ENCODE peak calls at places on chromosomes 6 and 20, in eight cellular contexts. One of them, this sample, is unnamed.

GRCh38 chr6:134437376-134437775 is 119.5 kb upstream of the SGK1 start:
- DNase-seq in kidney epithelial cell: no peak
- DNase-seq in ovary: no peak
- DNase-seq in uterus: no peak
- DNase-seq in A673: peak; percentile 22
- DNase-seq in astrocyte: peak; percentile 40
- DNase-seq in upper lobe of right lung: no peak
- DNase-seq in small intestine: peak; percentile 4
- DNase-seq in this sample: no peak

GRCh38 chr6:227074-227782 is 65.1 kb upstream of the DUSP22 start:
- DNase-seq in astrocyte: no peak
- DNase-seq in uterus: no peak
- DNase-seq in ovary: no peak
- DNase-seq in A673: no peak
- DNase-seq in upper lobe of right lung: peak; percentile 60
- DNase-seq in kidney epithelial cell: no peak
- DNase-seq in small intestine: no peak
- DNase-seq in this sample: no peak

GRCh38 chr6:158229823-158230222 is 61.7 kb downstream of the GTF2H5 start:
- DNase-seq in small intestine: no peak
- DNase-seq in kidney epithelial cell: no peak
- DNase-seq in A673: no peak
- DNase-seq in ovary: no peak
- DNase-seq in astrocyte: no peak
- DNase-seq in upper lobe of right lung: no peak
- DNase-seq in uterus: no peak
- DNase-seq in this sample: no peak

GRCh38 chr6:12296255-12296573 is 6.1 kb downstream of the EDN1 start:
- DNase-seq in kidney epithelial cell: no peak
- DNase-seq in upper lobe of right lung: no peak
- DNase-seq in ovary: no peak
- DNase-seq in small intestine: peak; percentile 91
- DNase-seq in uterus: no peak
- DNase-seq in astrocyte: peak; percentile 84
- DNase-seq in A673: no peak
- DNase-seq in this sample: no peak

GRCh38 chr6:78911218-78911617 is 43.9 kb downstream of the IRAK1BP1 start:
- DNase-seq in small intestine: no peak
- DNase-seq in kidney epithelial cell: no peak
- DNase-seq in A673: no peak
- DNase-seq in ovary: no peak
- DNase-seq in upper lobe of right lung: no peak
- DNase-seq in uterus: no peak
- DNase-seq in astrocyte: no peak
- DNase-seq in this sample: no peak

GRCh38 chr20:34023937-34024732 is 30.4 kb downstream of the RALY start:
- DNase-seq in ovary: no peak
- DNase-seq in A673: no peak
- DNase-seq in small intestine: no peak
- DNase-seq in upper lobe of right lung: no peak
- DNase-seq in uterus: no peak
- DNase-seq in kidney epithelial cell: peak; percentile 7
- DNase-seq in astrocyte: no peak
- DNase-seq in this sample: peak; percentile 94

GRCh38 chr6:136235233-136235564 is 14.9 kb downstream of the MTFR2 start:
- DNase-seq in A673: no peak
- DNase-seq in kidney epithelial cell: peak; percentile 69
- DNase-seq in ovary: no peak
- DNase-seq in upper lobe of right lung: no peak
- DNase-seq in uterus: no peak
- DNase-seq in small intestine: no peak
- DNase-seq in astrocyte: peak; percentile 62
- DNase-seq in this sample: no peak

GRCh38 chr20:5969348-5969935 is 19.0 kb downstream of the MCM8 start:
- DNase-seq in A673: peak; percentile 67
- DNase-seq in upper lobe of right lung: no peak
- DNase-seq in astrocyte: no peak
- DNase-seq in small intestine: no peak
- DNase-seq in kidney epithelial cell: no peak
- DNase-seq in ovary: no peak
- DNase-seq in uterus: no peak
- DNase-seq in this sample: no peak

GRCh38 chr20:50588034-50588736 is 78.0 kb downstream of the PTPN1 start:
- DNase-seq in A673: peak; percentile 78
- DNase-seq in astrocyte: no peak
- DNase-seq in upper lobe of right lung: peak; percentile 91
- DNase-seq in kidney epithelial cell: no peak
- DNase-seq in ovary: peak; percentile 67
- DNase-seq in small intestine: peak; percentile 55
- DNase-seq in uterus: peak; percentile 67
- DNase-seq in this sample: peak; percentile 80

GRCh38 chr20:36318166-36318565 is 12.0 kb downstream of the DLGAP4 start:
- DNase-seq in uterus: no peak
- DNase-seq in astrocyte: no peak
- DNase-seq in upper lobe of right lung: peak; percentile 34
- DNase-seq in kidney epithelial cell: no peak
- DNase-seq in small intestine: no peak
- DNase-seq in A673: no peak
- DNase-seq in ovary: no peak
- DNase-seq in this sample: no peak

DNA sequence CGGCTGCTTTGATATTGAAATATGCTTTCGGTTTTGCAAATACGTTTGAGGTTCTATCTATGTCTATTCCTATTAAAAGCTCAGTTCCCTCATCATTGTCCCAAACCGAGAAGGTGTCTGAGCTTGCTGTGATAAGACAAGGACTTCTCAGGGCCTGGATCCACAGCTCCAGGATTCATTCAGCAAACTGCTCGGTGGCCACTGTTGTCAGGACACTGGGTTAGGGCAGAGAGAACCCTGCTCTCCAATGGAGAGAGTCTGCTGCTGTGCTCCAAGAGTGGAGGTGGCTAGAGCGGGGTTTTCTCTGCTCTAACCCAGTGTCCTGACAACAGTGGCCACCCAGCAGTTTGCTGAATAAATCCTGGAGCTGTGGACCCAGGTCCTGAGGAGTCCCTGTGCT is 198.5 kb downstream of the CDH4 start:
- DNase-seq in astrocyte: no peak
- DNase-seq in ovary: no peak
- DNase-seq in A673: no peak
- DNase-seq in uterus: no peak
- DNase-seq in small intestine: no peak
- DNase-seq in kidney epithelial cell: no peak
- DNase-seq in upper lobe of right lung: no peak
- DNase-seq in this sample: no peak
- H3K27me3 ChIP-seq in astrocyte: no peaks in the 10 kb centered on the region
- H3K27me3 ChIP-seq in ovary: no peaks in the 10 kb centered on the region
- H3K27me3 ChIP-seq in A673: no peaks in the 10 kb centered on the region
- H3K27me3 ChIP-seq in uterus: no peaks in the 10 kb centered on the region
- H3K27me3 ChIP-seq in small intestine: no peaks in the 10 kb centered on the region
- H3K27me3 ChIP-seq in kidney epithelial cell: no peaks in the 10 kb centered on the region
- H3K27me3 ChIP-seq in upper lobe of right lung: peaks cover 11% of the 10 kb centered on the region
- H3K27me3 ChIP-seq in this sample: peaks cover 2% of the 10 kb centered on the region

DNA sequence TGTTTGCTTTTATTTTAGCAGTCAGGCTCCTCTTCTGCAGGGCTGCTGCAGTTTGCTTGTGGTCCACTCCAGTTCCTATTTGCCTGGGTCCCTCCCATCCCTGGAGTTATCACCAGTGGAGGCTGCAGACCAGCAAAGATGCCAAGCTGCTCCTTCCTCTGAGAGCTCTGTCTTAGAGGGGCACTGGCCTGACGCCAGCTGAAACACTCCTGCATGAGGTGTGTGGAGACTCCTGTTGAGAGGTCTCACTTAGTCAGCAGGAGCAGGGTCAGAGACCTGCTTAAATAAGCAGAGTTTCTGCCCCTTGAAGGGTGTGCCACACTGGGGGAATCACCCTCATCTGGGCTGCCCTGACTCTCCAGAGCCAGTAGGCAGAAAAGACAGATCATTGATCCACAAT is 16.2 kb upstream of the WFDC8 start:
- DNase-seq in kidney epithelial cell: no peak
- DNase-seq in ovary: no peak
- DNase-seq in upper lobe of right lung: no peak
- DNase-seq in uterus: no peak
- DNase-seq in astrocyte: no peak
- DNase-seq in small intestine: no peak
- DNase-seq in A673: no peak
- DNase-seq in this sample: no peak
- H3K27me3 ChIP-seq in kidney epithelial cell: peaks cover 3% of the 10 kb centered on the region
- H3K27me3 ChIP-seq in ovary: no peaks in the 10 kb centered on the region
- H3K27me3 ChIP-seq in upper lobe of right lung: no peaks in the 10 kb centered on the region
- H3K27me3 ChIP-seq in uterus: no peaks in the 10 kb centered on the region
- H3K27me3 ChIP-seq in astrocyte: no peaks in the 10 kb centered on the region
- H3K27me3 ChIP-seq in small intestine: no peaks in the 10 kb centered on the region
- H3K27me3 ChIP-seq in A673: peaks cover 29% of the 10 kb centered on the region
- H3K27me3 ChIP-seq in this sample: peaks cover 6% of the 10 kb centered on the region

GRCh38 chr6:28736121-28736520 is 187.7 kb downstream of the TRIM27 start:
- DNase-seq in uterus: no peak
- DNase-seq in upper lobe of right lung: no peak
- DNase-seq in ovary: no peak
- DNase-seq in kidney epithelial cell: no peak
- DNase-seq in small intestine: no peak
- DNase-seq in A673: no peak
- DNase-seq in astrocyte: no peak
- DNase-seq in this sample: no peak

GRCh38 chr6:28727559-28728211 is 196.1 kb downstream of the TRIM27 start:
- DNase-seq in astrocyte: no peak
- DNase-seq in ovary: no peak
- DNase-seq in kidney epithelial cell: no peak
- DNase-seq in upper lobe of right lung: no peak
- DNase-seq in uterus: no peak
- DNase-seq in A673: no peak
- DNase-seq in small intestine: no peak
- DNase-seq in this sample: no peak

GRCh38 chr6:28729501-28730402 is 194.0 kb downstream of the TRIM27 start:
- DNase-seq in astrocyte: no peak
- DNase-seq in ovary: no peak
- DNase-seq in kidney epithelial cell: no peak
- DNase-seq in upper lobe of right lung: no peak
- DNase-seq in A673: peak; percentile 49
- DNase-seq in small intestine: no peak
- DNase-seq in uterus: no peak
- DNase-seq in this sample: no peak

GRCh38 chr6:28734443-28734959 is 189.3 kb downstream of the TRIM27 start:
- DNase-seq in kidney epithelial cell: no peak
- DNase-seq in uterus: no peak
- DNase-seq in small intestine: no peak
- DNase-seq in upper lobe of right lung: no peak
- DNase-seq in astrocyte: no peak
- DNase-seq in ovary: no peak
- DNase-seq in A673: no peak
- DNase-seq in this sample: no peak

GRCh38 chr6:28732052-28732451 is 191.7 kb downstream of the TRIM27 start:
- DNase-seq in kidney epithelial cell: no peak
- DNase-seq in small intestine: no peak
- DNase-seq in astrocyte: no peak
- DNase-seq in uterus: no peak
- DNase-seq in upper lobe of right lung: no peak
- DNase-seq in A673: no peak
- DNase-seq in ovary: no peak
- DNase-seq in this sample: no peak
- H3K27me3 ChIP-seq in kidney epithelial cell: peaks cover 42% of the 10 kb centered on the region
- H3K27me3 ChIP-seq in small intestine: no peaks in the 10 kb centered on the region
- H3K27me3 ChIP-seq in astrocyte: peaks cover 32% of the 10 kb centered on the region
- H3K27me3 ChIP-seq in uterus: no peaks in the 10 kb centered on the region
- H3K27me3 ChIP-seq in upper lobe of right lung: peaks cover 41% of the 10 kb centered on the region
- H3K27me3 ChIP-seq in A673: peaks cover 15% of the 10 kb centered on the region
- H3K27me3 ChIP-seq in ovary: no peaks in the 10 kb centered on the region
- H3K27me3 ChIP-seq in this sample: no peaks in the 10 kb centered on the region

DNA sequence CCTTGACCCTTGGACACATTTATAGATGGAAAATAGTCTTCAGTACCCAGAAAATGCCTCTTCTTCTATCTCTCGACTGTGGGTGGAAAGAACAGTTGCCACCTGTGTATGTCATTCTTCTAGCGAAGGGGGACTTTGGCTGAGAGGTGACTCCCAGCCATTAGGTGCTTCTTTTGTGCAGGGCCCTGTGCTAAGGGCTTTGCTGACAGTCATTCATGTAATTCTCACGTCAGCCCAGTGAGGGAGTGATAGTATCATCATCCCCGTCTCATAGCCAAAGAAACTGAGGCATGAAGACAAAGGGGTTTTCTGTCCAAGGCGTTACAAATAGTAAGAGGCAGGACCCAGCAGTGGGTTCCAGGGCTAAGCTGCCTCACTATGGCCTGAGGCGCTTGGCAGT is 160.8 kb downstream of the SCML4 start:
- DNase-seq in astrocyte: no peak
- DNase-seq in kidney epithelial cell: no peak
- DNase-seq in small intestine: no peak
- DNase-seq in ovary: no peak
- DNase-seq in uterus: no peak
- DNase-seq in A673: no peak
- DNase-seq in upper lobe of right lung: no peak
- DNase-seq in this sample: peak; percentile 44
- H3K27me3 ChIP-seq in astrocyte: no peaks in the 10 kb centered on the region
- H3K27me3 ChIP-seq in kidney epithelial cell: peaks cover 2% of the 10 kb centered on the region
- H3K27me3 ChIP-seq in small intestine: no peaks in the 10 kb centered on the region
- H3K27me3 ChIP-seq in ovary: no peaks in the 10 kb centered on the region
- H3K27me3 ChIP-seq in uterus: no peaks in the 10 kb centered on the region
- H3K27me3 ChIP-seq in A673: no peaks in the 10 kb centered on the region
- H3K27me3 ChIP-seq in upper lobe of right lung: no peaks in the 10 kb centered on the region
- H3K27me3 ChIP-seq in this sample: no peaks in the 10 kb centered on the region

GRCh38 chr6:3663811-3664210 is 87.7 kb downstream of the PXDC1 start:
- DNase-seq in uterus: no peak
- DNase-seq in astrocyte: no peak
- DNase-seq in ovary: no peak
- DNase-seq in upper lobe of right lung: no peak
- DNase-seq in kidney epithelial cell: no peak
- DNase-seq in A673: no peak
- DNase-seq in small intestine: no peak
- DNase-seq in this sample: no peak

GRCh38 chr6:3663081-3663480 is 88.4 kb downstream of the PXDC1 start:
- DNase-seq in kidney epithelial cell: no peak
- DNase-seq in small intestine: no peak
- DNase-seq in ovary: no peak
- DNase-seq in uterus: no peak
- DNase-seq in astrocyte: no peak
- DNase-seq in upper lobe of right lung: no peak
- DNase-seq in A673: no peak
- DNase-seq in this sample: no peak

GRCh38 chr6:3661390-3661789 is 90.1 kb downstream of the PXDC1 start:
- DNase-seq in ovary: no peak
- DNase-seq in small intestine: no peak
- DNase-seq in astrocyte: no peak
- DNase-seq in upper lobe of right lung: no peak
- DNase-seq in A673: no peak
- DNase-seq in uterus: no peak
- DNase-seq in kidney epithelial cell: no peak
- DNase-seq in this sample: no peak

GRCh38 chr6:3659748-3660147 is 91.8 kb downstream of the PXDC1 start:
- DNase-seq in A673: no peak
- DNase-seq in ovary: no peak
- DNase-seq in small intestine: no peak
- DNase-seq in uterus: no peak
- DNase-seq in kidney epithelial cell: no peak
- DNase-seq in astrocyte: no peak
- DNase-seq in upper lobe of right lung: no peak
- DNase-seq in this sample: no peak

GRCh38 chr6:3660473-3660872 is 91.0 kb downstream of the PXDC1 start:
- DNase-seq in A673: no peak
- DNase-seq in upper lobe of right lung: no peak
- DNase-seq in uterus: no peak
- DNase-seq in astrocyte: no peak
- DNase-seq in kidney epithelial cell: no peak
- DNase-seq in small intestine: no peak
- DNase-seq in ovary: no peak
- DNase-seq in this sample: no peak
- H3K27me3 ChIP-seq in A673: no peaks in the 10 kb centered on the region
- H3K27me3 ChIP-seq in upper lobe of right lung: no peaks in the 10 kb centered on the region
- H3K27me3 ChIP-seq in uterus: no peaks in the 10 kb centered on the region
- H3K27me3 ChIP-seq in astrocyte: no peaks in the 10 kb centered on the region
- H3K27me3 ChIP-seq in kidney epithelial cell: no peaks in the 10 kb centered on the region
- H3K27me3 ChIP-seq in small intestine: no peaks in the 10 kb centered on the region
- H3K27me3 ChIP-seq in ovary: no peaks in the 10 kb centered on the region
- H3K27me3 ChIP-seq in this sample: no peaks in the 10 kb centered on the region

GRCh38 chr20:64111841-64112641 is 4.7 kb upstream of the NPBWR2 start:
- DNase-seq in kidney epithelial cell: no peak
- DNase-seq in ovary: peak; percentile 1
- DNase-seq in small intestine: no peak
- DNase-seq in A673: peak; percentile 53
- DNase-seq in upper lobe of right lung: peak; percentile 61
- DNase-seq in uterus: no peak
- DNase-seq in astrocyte: no peak
- DNase-seq in this sample: no peak
- H3K27me3 ChIP-seq in kidney epithelial cell: peaks cover 20% of the 10 kb centered on the region
- H3K27me3 ChIP-seq in ovary: no peaks in the 10 kb centered on the region
- H3K27me3 ChIP-seq in small intestine: no peaks in the 10 kb centered on the region
- H3K27me3 ChIP-seq in A673: no peaks in the 10 kb centered on the region
- H3K27me3 ChIP-seq in upper lobe of right lung: no peaks in the 10 kb centered on the region
- H3K27me3 ChIP-seq in uterus: no peaks in the 10 kb centered on the region
- H3K27me3 ChIP-seq in astrocyte: peaks cover 11% of the 10 kb centered on the region
- H3K27me3 ChIP-seq in this sample: peaks cover 71% of the 10 kb centered on the region

This sample was measured in SJCRH30.